ENCODE peak calls at places on chromosomes 16 and 17, in six cellular contexts. U is H9, R is IMR-90, I is mesendoderm, P is neuronal stem cell, C is H1. D is an unnamed sample.

GRCh38 chr17:16419074-16419928 is 3.9 kb downstream of the TRPV2 start:
- DNase-seq in U (no peak), R (peak), I (peak), P (no peak), C (no peak), D (peak)

GRCh38 chr16:76532188-76532973 is 255.2 kb downstream of the CNTNAP4 start:
- DNase-seq in U (no peak), R (no peak), I (peak), P (no peak), C (no peak), D (no peak)

GRCh38 chr16:70703041-70703834 is 17.4 kb upstream of the MTSS2 start:
- DNase-seq in U (peak), R (peak), I (peak), P (no peak), C (no peak), D (peak)

GRCh38 chr16:57531253-57531575 is 5.2 kb downstream of the CCDC102A start:
- DNase-seq in U (no peak), R (no peak), I (no peak), P (no peak), C (no peak), D (no peak)

GRCh38 chr16:69111216-69111615 is 5.8 kb downstream of the HAS3 start:
- DNase-seq in U (no peak), R (no peak), I (no peak), P (no peak), C (no peak), D (no peak)

GRCh38 chr16:21638573-21638975 is 13.8 kb downstream of the IGSF6 start:
- DNase-seq in U (no peak), R (peak), I (no peak), P (no peak), C (no peak), D (peak)

GRCh38 chr16:85270365-85270764 is 158.1 kb upstream of the CIBAR2 start:
- DNase-seq in U (no peak), R (no peak), I (no peak), P (no peak), C (no peak), D (no peak)

GRCh38 chr16:89397331-89397861 is 93.0 kb downstream of the ANKRD11 start:
- DNase-seq in U (no peak), R (no peak), I (no peak), P (no peak), C (no peak), D (no peak)

GRCh38 chr16:66618588-66618987 is 14.1 kb downstream of the CMTM3 start:
- DNase-seq in U (no peak), R (peak), I (no peak), P (no peak), C (no peak), D (peak)

GRCh38 chr16:35252356-35252936 is 1793.0 kb downstream of the TP53TG3F start:
- DNase-seq in U (no peak), R (peak), I (peak), P (no peak), C (no peak), D (no peak)

GRCh38 chr16:89287777-89288576 is 70.5 kb downstream of the ZNF778 start:
- DNase-seq in U (no peak), R (no peak), I (no peak), P (no peak), C (no peak), D (no peak)

GRCh38 chr17:82611140-82612058 is 36.8 kb downstream of the WDR45B start:
- DNase-seq in U (no peak), R (peak), I (no peak), P (no peak), C (no peak), D (peak)

GRCh38 chr16:79261461-79261860 is 339.1 kb downstream of the MAF start:
- DNase-seq in U (peak), R (no peak), I (peak), P (peak), C (peak), D (peak)

GRCh38 chr16:23254338-23254737 is 47.8 kb upstream of the SCNN1B start:
- DNase-seq in U (no peak), R (peak), I (peak), P (no peak), C (no peak), D (no peak)

GRCh38 chr17:75077490-75078096 is 10.2 kb upstream of the SLC16A5 start:
- DNase-seq in U (peak), R (no peak), I (no peak), P (no peak), C (no peak), D (no peak)

GRCh38 chr16:66524601-66525164 is 25.2 kb downstream of the TK2 start:
- DNase-seq in U (no peak), R (no peak), I (no peak), P (no peak), C (no peak), D (no peak)

GRCh38 chr17:65987988-65988387 is 203.9 kb downstream of the CEP112 start:
- DNase-seq in U (peak), R (peak), I (peak), P (no peak), C (no peak), D (peak)

GRCh38 chr17:77285594-77286390 is 145.0 kb downstream of the SEC14L1 start:
- DNase-seq in U (no peak), R (peak), I (no peak), P (no peak), C (no peak), D (peak)

GRCh38 chr17:83149761-83150251 is 70.4 kb downstream of the METRNL start:
- DNase-seq in U (peak), R (peak), I (no peak), P (no peak), C (no peak), D (no peak)

GRCh38 chr17:40559016-40559853 is 6.0 kb downstream of the CCR7 start:
- DNase-seq in U (peak), R (no peak), I (no peak), P (no peak), C (no peak), D (no peak)

GRCh38 chr16:30527635-30528178 is 1.3 kb upstream of the ZNF768 start:
- DNase-seq in U (no peak), R (no peak), I (no peak), P (no peak), C (no peak), D (no peak)

GRCh38 chr16:80682435-80683070 is 121.8 kb downstream of the CDYL2 start:
- DNase-seq in U (no peak), R (peak), I (no peak), P (no peak), C (no peak), D (no peak)

GRCh38 chr17:45430738-45431530 is 1.7 kb downstream of the ARHGAP27 start:
- DNase-seq in U (peak), R (no peak), I (peak), P (no peak), C (no peak), D (peak)

GRCh38 chr17:36679815-36680467 is 78.6 kb downstream of the MRM1 start:
- DNase-seq in U (no peak), R (no peak), I (no peak), P (no peak), C (no peak), D (no peak)

DNA sequence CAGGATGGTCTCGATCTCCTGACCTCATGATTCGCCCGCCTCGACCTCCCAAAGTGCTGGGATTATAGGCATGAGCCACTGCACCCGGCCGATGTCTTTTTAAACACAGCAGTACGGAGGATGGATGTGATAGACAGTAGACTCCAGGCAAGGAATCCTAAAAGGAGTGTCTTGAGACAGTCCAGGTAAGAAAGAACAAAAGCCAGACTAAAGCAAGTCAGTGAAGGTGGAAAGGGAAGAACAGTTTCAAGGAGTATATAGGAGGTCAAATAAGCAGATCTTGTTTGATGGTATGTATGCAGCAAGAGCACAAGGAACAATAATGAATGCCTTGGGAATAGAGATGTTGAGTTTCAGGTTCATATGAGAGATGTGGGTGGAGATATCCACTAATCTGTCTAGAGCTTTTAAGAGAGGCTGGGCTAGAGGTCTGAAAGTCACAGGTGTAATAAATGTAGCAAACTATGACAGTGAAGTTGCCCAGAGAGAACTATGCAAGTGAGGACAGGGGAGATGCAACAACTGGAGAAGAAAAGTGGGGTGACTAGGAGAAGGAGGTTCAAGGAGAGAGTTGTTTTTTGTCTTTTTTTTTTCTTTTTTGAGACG is 4.5 kb downstream of the TUBD1 start:
- DNase-seq in U (no peak), R (no peak), I (no peak), P (no peak), C (no peak), D (no peak)
- H2BK15ac ChIP-seq in U (no peak), R (no peak), I (no peak), P (no peak), C (no peak), D (no peak)

GRCh38 chr16:27920391-27920891 is 143.1 kb downstream of the GSG1L start:
- DNase-seq in U (peak), R (no peak), I (peak), P (peak), C (peak), D (no peak)
- H2BK15ac ChIP-seq in U (no peak), R (no peak), I (no peak), P (no peak), C (no peak), D (no peak)

GRCh38 chr16:55760665-55761035 is 72.2 kb downstream of the CES1 start:
- DNase-seq in U (no peak), R (no peak), I (no peak), P (no peak), C (no peak), D (no peak)
- H2BK15ac ChIP-seq in U (no peak), R (no peak), I (no peak), P (no peak), C (no peak), D (no peak)

DNA sequence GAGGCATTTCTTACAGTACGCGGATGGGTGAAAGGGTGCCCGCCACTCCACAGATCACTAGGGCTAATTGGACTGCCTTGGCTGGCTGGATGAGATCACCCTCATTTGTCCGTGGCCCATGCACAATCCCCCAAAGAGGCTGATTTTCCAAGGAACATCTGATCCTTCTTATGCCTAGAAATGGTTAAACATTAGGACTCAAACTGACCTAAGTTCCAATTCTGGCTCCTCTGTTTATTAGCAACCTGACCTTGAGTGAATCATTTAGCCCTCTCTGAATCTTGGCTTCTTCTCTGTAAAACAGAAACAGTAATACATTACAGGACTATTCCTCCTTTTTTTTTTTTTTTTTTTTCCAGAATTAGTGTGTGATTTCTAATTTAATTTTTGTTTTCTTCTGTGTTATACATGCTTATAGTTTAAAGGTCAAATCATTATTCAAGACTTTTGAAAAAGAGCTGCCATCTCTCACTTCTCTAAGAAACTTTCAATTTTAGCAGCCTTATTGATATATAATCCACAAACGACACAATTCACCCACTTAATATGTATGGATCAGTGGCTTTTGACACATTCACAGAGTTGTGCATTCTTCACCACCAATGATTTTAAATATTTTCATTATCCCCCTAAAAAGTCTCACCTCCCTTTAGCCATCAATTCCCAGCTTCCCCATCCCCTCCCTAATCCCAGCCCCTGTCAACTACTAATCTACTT is 45.4 kb upstream of the TMEM132E start:
- DNase-seq in U (no peak), R (no peak), I (no peak), P (no peak), C (no peak), D (no peak)
- H2BK15ac ChIP-seq in U (no peak), R (no peak), I (no peak), P (no peak), C (no peak), D (no peak)

DNA sequence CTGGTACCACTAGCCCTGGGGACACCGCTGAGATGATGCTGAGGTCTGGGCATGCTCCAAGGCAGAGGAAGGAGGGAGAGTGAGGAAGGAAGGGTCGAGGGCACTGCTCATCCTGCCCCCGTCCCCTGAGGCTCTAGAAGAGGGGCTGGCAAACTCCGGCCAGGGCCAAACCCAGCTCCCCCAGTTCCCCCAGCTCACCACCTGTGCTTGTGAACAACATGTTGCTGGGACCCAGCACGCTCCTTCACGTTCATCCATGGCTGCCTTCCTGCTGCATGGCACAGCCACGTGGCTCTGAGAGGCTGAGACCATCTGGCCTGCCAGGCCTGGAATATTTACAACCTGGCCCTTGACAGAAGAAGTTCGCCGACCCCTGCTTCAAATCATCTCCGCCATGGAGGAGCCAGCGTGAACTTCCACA is 81.2 kb downstream of the RBFOX3 start:
- DNase-seq in U (no peak), R (no peak), I (no peak), P (no peak), C (no peak), D (no peak)
- H2BK15ac ChIP-seq in U (no peak), R (no peak), I (no peak), P (peak), C (no peak), D (no peak)

DNA sequence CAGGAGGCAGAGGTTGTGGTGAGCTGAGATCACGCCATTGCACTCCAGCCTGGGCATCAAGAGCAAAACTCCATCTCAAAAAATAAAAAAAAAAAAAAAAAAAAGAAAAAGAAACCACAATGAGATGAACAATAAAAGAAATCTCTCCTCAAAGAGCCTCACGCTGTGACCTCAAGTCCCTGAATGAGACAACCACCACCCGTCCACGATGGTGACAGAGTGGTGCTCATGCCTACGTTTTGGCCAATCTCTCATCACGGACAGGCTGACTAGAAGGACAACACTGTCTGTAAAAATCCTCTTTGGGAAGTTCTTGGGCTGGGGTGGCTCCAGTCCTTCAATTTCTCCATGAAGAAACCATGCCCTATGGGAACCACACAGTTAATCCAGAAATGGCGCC is 14.8 kb upstream of the PRSS27 start:
- DNase-seq in U (no peak), R (no peak), I (no peak), P (no peak), C (no peak), D (no peak)
- H2BK15ac ChIP-seq in U (no peak), R (no peak), I (no peak), P (no peak), C (no peak), D (no peak)

GRCh38 chr17:60748232-60748631 is 70.6 kb downstream of the BCAS3 start:
- DNase-seq in U (no peak), R (no peak), I (no peak), P (no peak), C (no peak), D (no peak)

GRCh38 chr17:60745544-60745943 is 67.9 kb downstream of the BCAS3 start:
- DNase-seq in U (no peak), R (no peak), I (no peak), P (no peak), C (no peak), D (no peak)

GRCh38 chr17:60749708-60750107 is 72.1 kb downstream of the BCAS3 start:
- DNase-seq in U (no peak), R (no peak), I (no peak), P (no peak), C (no peak), D (no peak)

GRCh38 chr17:60749050-60749449 is 71.4 kb downstream of the BCAS3 start:
- DNase-seq in U (no peak), R (no peak), I (no peak), P (no peak), C (no peak), D (no peak)

GRCh38 chr17:60747069-60747808 is 69.6 kb downstream of the BCAS3 start:
- DNase-seq in U (peak), R (no peak), I (no peak), P (peak), C (peak), D (no peak)
- H2BK15ac ChIP-seq in U (no peak), R (no peak), I (no peak), P (no peak), C (no peak), D (no peak)

D was measured in mesenchymal stem cell.